ENCODE peak calls at places on chromosomes 1 and 21, in seven cellular contexts. A is H1, Q is mesendoderm, N is trophoblast cell, P is neuronal stem cell, R is H9, F is mesenchymal stem cell. G is an unnamed sample.

GRCh38 chr1:23779826-23780371 is 1.7 kb downstream of the PITHD1 start:
- DNase-seq in A (no peak), Q (no peak), N (peak; percentile 34), P (no peak), R (no peak), F (peak; percentile 65), G (peak; percentile 65)

GRCh38 chr1:204726478-204726877 is 40.9 kb upstream of the LRRN2 start:
- DNase-seq in A (peak; percentile 11), Q (peak; percentile 37), N (no peak), P (no peak), R (no peak), F (peak; percentile 44), G (peak; percentile 21)

GRCh38 chr1:17700981-17701870 is 53.9 kb upstream of the ACTL8 start:
- DNase-seq in A (no peak), Q (no peak), N (no peak), P (no peak), R (no peak), F (no peak), G (no peak)

GRCh38 chr21:38970765-38971164 is 165.0 kb downstream of the ETS2 start:
- DNase-seq in A (no peak), Q (no peak), N (no peak), P (no peak), R (no peak), F (no peak), G (no peak)

GRCh38 chr1:147077936-147078605 is 94.2 kb downstream of the PRKAB2 start:
- DNase-seq in A (peak; percentile 73), Q (peak; percentile 34), N (no peak), P (no peak), R (no peak), F (no peak), G (no peak)

GRCh38 chr1:220748091-220748934 is at the start of gene MTARC2:
- DNase-seq in A (peak; percentile 81), Q (peak; percentile 90), N (peak; percentile 69), P (peak; percentile 39), R (peak; percentile 91), F (peak; percentile 90), G (peak; percentile 49)

GRCh38 chr1:182163821-182164223 is 102.3 kb upstream of the ZNF648 start:
- DNase-seq in A (no peak), Q (no peak), N (no peak), P (no peak), R (no peak), F (no peak), G (no peak)

GRCh38 chr1:113905435-113905861 is 322 bp downstream of the DCLRE1B start:
- DNase-seq in A (peak; percentile 73), Q (peak; percentile 84), N (peak; percentile 33), P (no peak), R (peak; percentile 79), F (no peak), G (no peak)

GRCh38 chr1:215631489-215631888 is 64.4 kb downstream of the KCTD3 start:
- DNase-seq in A (no peak), Q (no peak), N (no peak), P (no peak), R (no peak), F (peak; percentile 6), G (peak; percentile 74)

GRCh38 chr1:52632732-52633290 is at the start of gene SHISAL2A:
- DNase-seq in A (peak; percentile 82), Q (peak; percentile 74), N (peak; percentile 26), P (peak; percentile 23), R (peak; percentile 66), F (no peak), G (no peak)
- H3K79me1 ChIP-seq in A (no peaks in the 10 kb centered on the region), Q (no peaks in the 10 kb centered on the region), N (peaks cover 8% of the 10 kb centered on the region), P (no peaks in the 10 kb centered on the region), R (no peaks in the 10 kb centered on the region), F (no peaks in the 10 kb centered on the region), G (no peaks in the 10 kb centered on the region)

GRCh38 chr1:20227704-20228103 is 41.4 kb upstream of the PLA2G2C start:
- DNase-seq in A (no peak), Q (peak; percentile 26), N (no peak), P (no peak), R (no peak), F (no peak), G (no peak)
- H3K79me1 ChIP-seq in A (peaks cover 2% of the 10 kb centered on the region), Q (no peaks in the 10 kb centered on the region), N (peaks cover 3% of the 10 kb centered on the region), P (no peaks in the 10 kb centered on the region), R (no peaks in the 10 kb centered on the region), F (no peaks in the 10 kb centered on the region), G (no peaks in the 10 kb centered on the region)

DNA sequence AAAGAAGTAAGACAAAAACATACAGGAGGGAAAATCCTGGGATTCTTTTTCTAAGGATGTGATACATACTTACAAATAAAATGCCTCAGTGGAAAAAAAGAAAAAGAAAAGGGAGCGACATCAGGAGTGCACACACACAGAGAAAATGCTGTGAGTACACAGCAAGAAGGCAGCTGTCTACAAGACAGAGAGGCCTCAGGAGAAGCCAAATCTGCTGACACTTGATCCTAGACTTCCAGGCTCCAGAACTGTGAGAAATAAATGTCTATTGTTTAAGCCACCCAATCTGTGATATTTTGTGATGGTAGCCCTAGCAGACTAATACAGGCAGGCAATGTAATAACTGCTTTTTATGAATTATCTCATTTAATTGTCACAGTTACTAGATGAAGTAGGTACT is 17.0 kb upstream of the TRIM45 start:
- DNase-seq in A (no peak), Q (no peak), N (no peak), P (no peak), R (no peak), F (no peak), G (no peak)
- H3K79me1 ChIP-seq in A (no peaks in the 10 kb centered on the region), Q (no peaks in the 10 kb centered on the region), N (peaks cover 11% of the 10 kb centered on the region), P (no peaks in the 10 kb centered on the region), R (no peaks in the 10 kb centered on the region), F (no peaks in the 10 kb centered on the region), G (no peaks in the 10 kb centered on the region)

GRCh38 chr1:54371038-54371935 is 34.9 kb downstream of the SSBP3 start:
- DNase-seq in A (no peak), Q (no peak), N (no peak), P (no peak), R (no peak), F (no peak), G (no peak)
- H3K79me1 ChIP-seq in A (peaks cover 37% of the 10 kb centered on the region), Q (peaks cover 48% of the 10 kb centered on the region), N (no peaks in the 10 kb centered on the region), P (peaks cover 25% of the 10 kb centered on the region), R (peaks cover 5% of the 10 kb centered on the region), F (peaks cover 45% of the 10 kb centered on the region), G (peaks cover 53% of the 10 kb centered on the region)

G was measured in IMR-90.